ENCODE peak calls at places on chromosomes 12 and 14, in eight cellular contexts. One of them, this sample, is unnamed. For H3K4me1, the result is how much of the 10 kb centered on the place peaks cover.

GRCh38 chr14:36070056-36071043 is 106.2 kb downstream of the PTCSC3 start:
- DNase-seq in mammary epithelial cell: peak
- DNase-seq in mucosa of descending colon: peak
- DNase-seq in cardiac muscle cell: peak
- DNase-seq in upper lobe of right lung: peak
- DNase-seq in left ventricle myocardium inferior: peak
- DNase-seq in GM23248: peak
- DNase-seq in astrocyte: peak
- DNase-seq in this sample: peak

GRCh38 chr14:39229601-39230110 is 4.1 kb upstream of the MIA2 start:
- DNase-seq in mammary epithelial cell: no peak
- DNase-seq in mucosa of descending colon: no peak
- DNase-seq in cardiac muscle cell: no peak
- DNase-seq in upper lobe of right lung: no peak
- DNase-seq in left ventricle myocardium inferior: no peak
- DNase-seq in GM23248: no peak
- DNase-seq in astrocyte: no peak
- DNase-seq in this sample: no peak

GRCh38 chr12:121570467-121571283 is 10.1 kb downstream of the KDM2B start:
- DNase-seq in mammary epithelial cell: no peak
- DNase-seq in mucosa of descending colon: no peak
- DNase-seq in cardiac muscle cell: no peak
- DNase-seq in upper lobe of right lung: no peak
- DNase-seq in left ventricle myocardium inferior: no peak
- DNase-seq in GM23248: no peak
- DNase-seq in astrocyte: no peak
- DNase-seq in this sample: no peak

GRCh38 chr12:109580684-109581333 is 7.2 kb downstream of the MVK start:
- DNase-seq in mammary epithelial cell: no peak
- DNase-seq in mucosa of descending colon: no peak
- DNase-seq in cardiac muscle cell: no peak
- DNase-seq in upper lobe of right lung: no peak
- DNase-seq in left ventricle myocardium inferior: no peak
- DNase-seq in GM23248: no peak
- DNase-seq in astrocyte: no peak
- DNase-seq in this sample: no peak

GRCh38 chr14:67539116-67539515 is 6.0 kb downstream of the PLEKHH1 start:
- DNase-seq in mammary epithelial cell: no peak
- DNase-seq in mucosa of descending colon: no peak
- DNase-seq in cardiac muscle cell: no peak
- DNase-seq in upper lobe of right lung: no peak
- DNase-seq in left ventricle myocardium inferior: no peak
- DNase-seq in GM23248: no peak
- DNase-seq in astrocyte: no peak
- DNase-seq in this sample: no peak

GRCh38 chr12:4322789-4323188 is 1.8 kb downstream of the TIGAR start:
- DNase-seq in mammary epithelial cell: no peak
- DNase-seq in mucosa of descending colon: no peak
- DNase-seq in cardiac muscle cell: no peak
- DNase-seq in upper lobe of right lung: no peak
- DNase-seq in left ventricle myocardium inferior: no peak
- DNase-seq in GM23248: no peak
- DNase-seq in astrocyte: no peak
- DNase-seq in this sample: no peak

GRCh38 chr12:113239811-113240331 is 18.6 kb downstream of the TPCN1 start:
- DNase-seq in mammary epithelial cell: no peak
- DNase-seq in mucosa of descending colon: peak
- DNase-seq in cardiac muscle cell: no peak
- DNase-seq in upper lobe of right lung: no peak
- DNase-seq in left ventricle myocardium inferior: peak
- DNase-seq in GM23248: no peak
- DNase-seq in astrocyte: no peak
- DNase-seq in this sample: no peak

GRCh38 chr12:124774054-124774461 is 89.6 kb downstream of the SCARB1 start:
- DNase-seq in mammary epithelial cell: no peak
- DNase-seq in mucosa of descending colon: no peak
- DNase-seq in cardiac muscle cell: peak
- DNase-seq in upper lobe of right lung: no peak
- DNase-seq in left ventricle myocardium inferior: no peak
- DNase-seq in GM23248: peak
- DNase-seq in astrocyte: no peak
- DNase-seq in this sample: no peak

GRCh38 chr12:84986586-84986985 is 49.5 kb downstream of the TSPAN19 start:
- DNase-seq in mammary epithelial cell: no peak
- DNase-seq in mucosa of descending colon: peak
- DNase-seq in cardiac muscle cell: no peak
- DNase-seq in upper lobe of right lung: no peak
- DNase-seq in left ventricle myocardium inferior: no peak
- DNase-seq in GM23248: peak
- DNase-seq in astrocyte: no peak
- DNase-seq in this sample: no peak

GRCh38 chr14:100221419-100222218 is 17.3 kb upstream of the YY1 start:
- DNase-seq in mammary epithelial cell: peak
- DNase-seq in mucosa of descending colon: peak
- DNase-seq in cardiac muscle cell: peak
- DNase-seq in upper lobe of right lung: peak
- DNase-seq in left ventricle myocardium inferior: peak
- DNase-seq in GM23248: peak
- DNase-seq in astrocyte: peak
- DNase-seq in this sample: no peak

GRCh38 chr12:132178801-132179401 is 34.6 kb downstream of the NOC4L start:
- DNase-seq in mammary epithelial cell: no peak
- DNase-seq in mucosa of descending colon: peak
- DNase-seq in cardiac muscle cell: no peak
- DNase-seq in upper lobe of right lung: no peak
- DNase-seq in left ventricle myocardium inferior: no peak
- DNase-seq in GM23248: no peak
- DNase-seq in astrocyte: no peak
- DNase-seq in this sample: no peak

GRCh38 chr14:105317546-105317945 is 3.0 kb downstream of the PACS2 start:
- DNase-seq in mammary epithelial cell: no peak
- DNase-seq in mucosa of descending colon: no peak
- DNase-seq in cardiac muscle cell: peak
- DNase-seq in upper lobe of right lung: no peak
- DNase-seq in left ventricle myocardium inferior: peak
- DNase-seq in GM23248: peak
- DNase-seq in astrocyte: peak
- DNase-seq in this sample: no peak

GRCh38 chr12:58502236-58502635 is 418.1 kb downstream of the LRIG3 start:
- DNase-seq in mammary epithelial cell: no peak
- DNase-seq in mucosa of descending colon: no peak
- DNase-seq in cardiac muscle cell: no peak
- DNase-seq in upper lobe of right lung: no peak
- DNase-seq in left ventricle myocardium inferior: no peak
- DNase-seq in GM23248: peak
- DNase-seq in astrocyte: peak
- DNase-seq in this sample: no peak

GRCh38 chr12:57754411-57755193 is at the start of gene MARCHF9:
- DNase-seq in mammary epithelial cell: peak
- DNase-seq in mucosa of descending colon: peak
- DNase-seq in cardiac muscle cell: no peak
- DNase-seq in upper lobe of right lung: peak
- DNase-seq in left ventricle myocardium inferior: peak
- DNase-seq in GM23248: no peak
- DNase-seq in astrocyte: no peak
- DNase-seq in this sample: peak

GRCh38 chr12:124529595-124530276 is 37.7 kb downstream of the NCOR2 start:
- DNase-seq in mammary epithelial cell: no peak
- DNase-seq in mucosa of descending colon: no peak
- DNase-seq in cardiac muscle cell: no peak
- DNase-seq in upper lobe of right lung: no peak
- DNase-seq in left ventricle myocardium inferior: no peak
- DNase-seq in GM23248: no peak
- DNase-seq in astrocyte: no peak
- DNase-seq in this sample: no peak

DNA sequence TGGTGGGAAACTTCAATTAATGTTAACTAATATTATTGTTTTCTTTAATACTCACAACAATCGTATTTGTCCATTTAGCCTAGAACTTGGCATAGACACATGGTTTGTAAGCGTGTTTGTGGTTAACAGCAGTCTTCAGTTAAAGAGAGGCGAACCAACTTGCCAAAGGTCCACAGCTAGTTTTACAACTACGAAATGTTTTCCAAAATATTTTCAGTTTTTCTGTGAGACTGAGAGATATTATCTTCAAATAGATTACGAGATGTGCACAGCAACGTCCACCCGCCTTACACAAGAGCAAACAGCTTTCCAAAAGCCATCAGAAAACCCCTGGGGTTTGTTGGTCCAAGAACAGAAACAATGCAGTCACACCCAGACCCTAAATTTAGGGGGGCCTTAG is 58.6 kb upstream of the RASSF3 start:
- DNase-seq in mammary epithelial cell: no peak
- DNase-seq in mucosa of descending colon: no peak
- DNase-seq in cardiac muscle cell: peak
- DNase-seq in upper lobe of right lung: no peak
- DNase-seq in left ventricle myocardium inferior: no peak
- DNase-seq in GM23248: peak
- DNase-seq in astrocyte: no peak
- DNase-seq in this sample: no peak
- H3K4me1 ChIP-seq in mammary epithelial cell: under half
- H3K4me1 ChIP-seq in mucosa of descending colon: under half
- H3K4me1 ChIP-seq in cardiac muscle cell: under half
- H3K4me1 ChIP-seq in upper lobe of right lung: under half
- H3K4me1 ChIP-seq in left ventricle myocardium inferior: under half
- H3K4me1 ChIP-seq in GM23248: under half
- H3K4me1 ChIP-seq in astrocyte: under half
- H3K4me1 ChIP-seq in this sample: under half

GRCh38 chr12:31574803-31575573 is 15.9 kb downstream of the DENND5B start:
- DNase-seq in mammary epithelial cell: no peak
- DNase-seq in mucosa of descending colon: no peak
- DNase-seq in cardiac muscle cell: peak
- DNase-seq in upper lobe of right lung: no peak
- DNase-seq in left ventricle myocardium inferior: no peak
- DNase-seq in GM23248: peak
- DNase-seq in astrocyte: peak
- DNase-seq in this sample: no peak
- H3K4me1 ChIP-seq in mammary epithelial cell: under half
- H3K4me1 ChIP-seq in mucosa of descending colon: under half
- H3K4me1 ChIP-seq in cardiac muscle cell: half or more
- H3K4me1 ChIP-seq in upper lobe of right lung: under half
- H3K4me1 ChIP-seq in left ventricle myocardium inferior: half or more
- H3K4me1 ChIP-seq in GM23248: under half
- H3K4me1 ChIP-seq in astrocyte: under half
- H3K4me1 ChIP-seq in this sample: under half

GRCh38 chr12:59651230-59651920 is 55.5 kb downstream of the SLC16A7 start:
- DNase-seq in mammary epithelial cell: peak
- DNase-seq in mucosa of descending colon: no peak
- DNase-seq in cardiac muscle cell: peak
- DNase-seq in upper lobe of right lung: no peak
- DNase-seq in left ventricle myocardium inferior: no peak
- DNase-seq in GM23248: peak
- DNase-seq in astrocyte: peak
- DNase-seq in this sample: peak

GRCh38 chr12:59652098-59652497 is 56.3 kb downstream of the SLC16A7 start:
- DNase-seq in mammary epithelial cell: no peak
- DNase-seq in mucosa of descending colon: no peak
- DNase-seq in cardiac muscle cell: no peak
- DNase-seq in upper lobe of right lung: no peak
- DNase-seq in left ventricle myocardium inferior: no peak
- DNase-seq in GM23248: no peak
- DNase-seq in astrocyte: no peak
- DNase-seq in this sample: peak

GRCh38 chr12:59654061-59654460 is 58.2 kb downstream of the SLC16A7 start:
- DNase-seq in mammary epithelial cell: no peak
- DNase-seq in mucosa of descending colon: no peak
- DNase-seq in cardiac muscle cell: no peak
- DNase-seq in upper lobe of right lung: no peak
- DNase-seq in left ventricle myocardium inferior: no peak
- DNase-seq in GM23248: no peak
- DNase-seq in astrocyte: no peak
- DNase-seq in this sample: no peak

GRCh38 chr12:59649203-59649602 is 53.4 kb downstream of the SLC16A7 start:
- DNase-seq in mammary epithelial cell: no peak
- DNase-seq in mucosa of descending colon: no peak
- DNase-seq in cardiac muscle cell: peak
- DNase-seq in upper lobe of right lung: no peak
- DNase-seq in left ventricle myocardium inferior: no peak
- DNase-seq in GM23248: peak
- DNase-seq in astrocyte: no peak
- DNase-seq in this sample: no peak

GRCh38 chr12:59650594-59651229 is 54.9 kb downstream of the SLC16A7 start:
- DNase-seq in mammary epithelial cell: no peak
- DNase-seq in mucosa of descending colon: peak
- DNase-seq in cardiac muscle cell: peak
- DNase-seq in upper lobe of right lung: no peak
- DNase-seq in left ventricle myocardium inferior: no peak
- DNase-seq in GM23248: no peak
- DNase-seq in astrocyte: peak
- DNase-seq in this sample: no peak
- H3K4me1 ChIP-seq in mammary epithelial cell: under half
- H3K4me1 ChIP-seq in mucosa of descending colon: under half
- H3K4me1 ChIP-seq in cardiac muscle cell: under half
- H3K4me1 ChIP-seq in upper lobe of right lung: under half
- H3K4me1 ChIP-seq in left ventricle myocardium inferior: under half
- H3K4me1 ChIP-seq in GM23248: under half
- H3K4me1 ChIP-seq in astrocyte: under half
- H3K4me1 ChIP-seq in this sample: under half

GRCh38 chr14:20332386-20332945 is 613 bp downstream of the CCNB1IP1 start:
- DNase-seq in mammary epithelial cell: peak
- DNase-seq in mucosa of descending colon: peak
- DNase-seq in cardiac muscle cell: peak
- DNase-seq in upper lobe of right lung: no peak
- DNase-seq in left ventricle myocardium inferior: no peak
- DNase-seq in GM23248: peak
- DNase-seq in astrocyte: no peak
- DNase-seq in this sample: no peak

GRCh38 chr14:20331048-20331613 is 1.9 kb downstream of the CCNB1IP1 start:
- DNase-seq in mammary epithelial cell: no peak
- DNase-seq in mucosa of descending colon: no peak
- DNase-seq in cardiac muscle cell: no peak
- DNase-seq in upper lobe of right lung: no peak
- DNase-seq in left ventricle myocardium inferior: no peak
- DNase-seq in GM23248: no peak
- DNase-seq in astrocyte: no peak
- DNase-seq in this sample: no peak

GRCh38 chr14:20329355-20329754 is 3.7 kb downstream of the CCNB1IP1 start:
- DNase-seq in mammary epithelial cell: no peak
- DNase-seq in mucosa of descending colon: no peak
- DNase-seq in cardiac muscle cell: no peak
- DNase-seq in upper lobe of right lung: no peak
- DNase-seq in left ventricle myocardium inferior: no peak
- DNase-seq in GM23248: no peak
- DNase-seq in astrocyte: no peak
- DNase-seq in this sample: no peak

GRCh38 chr14:20327005-20327869 is 5.8 kb downstream of the CCNB1IP1 start:
- DNase-seq in mammary epithelial cell: peak
- DNase-seq in mucosa of descending colon: peak
- DNase-seq in cardiac muscle cell: peak
- DNase-seq in upper lobe of right lung: no peak
- DNase-seq in left ventricle myocardium inferior: no peak
- DNase-seq in GM23248: peak
- DNase-seq in astrocyte: peak
- DNase-seq in this sample: peak

DNA sequence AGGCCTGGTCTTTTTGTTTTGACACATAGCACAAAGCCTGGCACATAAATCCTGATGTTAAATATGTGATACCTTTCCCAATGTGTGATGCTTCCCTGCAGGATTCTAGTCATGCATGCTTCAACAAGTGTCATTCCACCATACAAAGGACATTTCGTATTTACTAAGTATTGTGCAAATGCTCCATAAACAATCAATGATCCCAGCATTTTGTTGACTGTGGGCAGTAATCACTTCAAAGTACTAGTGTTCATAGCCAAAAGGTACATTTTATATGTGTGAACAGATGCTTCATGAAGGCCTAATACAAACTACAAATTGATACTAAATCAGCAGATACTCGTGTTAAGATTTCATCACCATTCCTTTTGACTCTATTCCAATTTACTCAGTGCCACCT is 4.4 kb downstream of the CCNB1IP1 start:
- DNase-seq in mammary epithelial cell: no peak
- DNase-seq in mucosa of descending colon: no peak
- DNase-seq in cardiac muscle cell: no peak
- DNase-seq in upper lobe of right lung: no peak
- DNase-seq in left ventricle myocardium inferior: no peak
- DNase-seq in GM23248: no peak
- DNase-seq in astrocyte: no peak
- DNase-seq in this sample: no peak
- H3K4me1 ChIP-seq in mammary epithelial cell: under half
- H3K4me1 ChIP-seq in mucosa of descending colon: under half
- H3K4me1 ChIP-seq in cardiac muscle cell: under half
- H3K4me1 ChIP-seq in upper lobe of right lung: under half
- H3K4me1 ChIP-seq in left ventricle myocardium inferior: half or more
- H3K4me1 ChIP-seq in GM23248: under half
- H3K4me1 ChIP-seq in astrocyte: under half
- H3K4me1 ChIP-seq in this sample: under half